ENCODE peak calls at places on chromosomes 4 and X, in ten cellular contexts. F is tibial nerve, H is stomach, E is fibroblast of lung, P is A549, I is right lobe of liver, B is PC-3, D is suprapubic skin, O is MM.1S, C is psoas muscle. L is an unnamed sample.
A peak's percentile ranks its signal among the peaks of the same experiment; 100 is the strongest.

GRCh38 chrX:115531818-115532403 is 29.1 kb upstream of the PLS3 start:
- DNase-seq in F (no peak), D (no peak), P (peak; percentile 15), H (no peak), E (peak; percentile 58), O (no peak), I (no peak), C (no peak), B (peak; percentile 80), L (no peak)

GRCh38 chr4:166277406-166277805 is 404.4 kb downstream of the TLL1 start:
- DNase-seq in O (no peak), F (no peak), I (no peak), D (no peak), C (no peak), B (peak; percentile 61), E (no peak), P (no peak), H (no peak), L (no peak)

GRCh38 chr4:128221556-128221955 is 66.1 kb downstream of the PGRMC2 start:
- DNase-seq in H (no peak), D (no peak), P (no peak), I (no peak), F (no peak), E (no peak), B (no peak), O (no peak), C (no peak), L (no peak)

GRCh38 chr4:168720396-168720795 is 223.5 kb downstream of the PALLD start:
- DNase-seq in C (no peak), D (no peak), P (no peak), H (no peak), O (no peak), E (no peak), F (no peak), I (no peak), B (no peak), L (no peak)

GRCh38 chr4:108779958-108780357 is 17.1 kb upstream of the ETNPPL start:
- DNase-seq in D (no peak), E (no peak), F (no peak), B (no peak), C (no peak), H (no peak), I (no peak), O (no peak), P (no peak), L (no peak)

GRCh38 chr4:129342820-129343219 is 246.9 kb downstream of the C4orf33 start:
- DNase-seq in E (peak; percentile 90), O (no peak), P (peak; percentile 23), B (peak; percentile 61), F (no peak), C (no peak), I (no peak), H (no peak), D (no peak), L (no peak)

GRCh38 chr4:150583287-150584197 is 1.6 kb downstream of the MAB21L2 start:
- DNase-seq in D (no peak), E (peak; percentile 61), P (no peak), C (peak; percentile 13), O (no peak), I (peak; percentile 83), F (no peak), B (no peak), H (no peak), L (peak; percentile 88)

GRCh38 chr4:39054497-39054896 is 7.5 kb upstream of the KLHL5 start:
- DNase-seq in O (no peak), C (no peak), P (no peak), B (no peak), D (no peak), E (no peak), I (no peak), F (no peak), H (no peak), L (no peak)

GRCh38 chrX:40380649-40381488 is 199.9 kb upstream of the ATP6AP2 start:
- DNase-seq in D (no peak), I (no peak), P (no peak), F (no peak), O (no peak), C (no peak), E (no peak), B (no peak), H (no peak), L (peak; percentile 31)

GRCh38 chr4:71941001-71941400 is 90.8 kb upstream of the NPFFR2 start:
- DNase-seq in I (no peak), E (no peak), H (peak; percentile 32), D (no peak), B (peak; percentile 64), O (peak; percentile 37), P (peak; percentile 33), F (no peak), C (no peak), L (peak; percentile 65)

GRCh38 chr4:13329340-13329850 is 154.7 kb downstream of the RAB28 start:
- DNase-seq in B (no peak), O (no peak), F (no peak), C (no peak), I (no peak), H (no peak), P (no peak), E (no peak), D (no peak), L (no peak)

GRCh38 chr4:157389751-157390150 is 169.2 kb downstream of the GRIA2 start:
- DNase-seq in P (no peak), O (no peak), B (no peak), F (no peak), D (no peak), C (no peak), H (no peak), E (no peak), I (no peak), L (no peak)

GRCh38 chr4:6360385-6360784 is 90.7 kb downstream of the WFS1 start:
- DNase-seq in D (no peak), B (no peak), E (no peak), I (peak; percentile 38), P (no peak), O (no peak), H (no peak), F (no peak), C (no peak), L (peak; percentile 72)

GRCh38 chrX:109782994-109783711 is 50.1 kb upstream of the ACSL4 start:
- DNase-seq in I (no peak), P (no peak), C (no peak), O (peak; percentile 80), D (no peak), F (no peak), B (no peak), E (no peak), H (no peak), L (no peak)

GRCh38 chrX:6968231-6968630 is 179.3 kb upstream of the STS start:
- DNase-seq in O (no peak), P (no peak), D (no peak), B (no peak), E (no peak), C (no peak), I (no peak), H (no peak), F (no peak), L (no peak)

GRCh38 chr4:153809307-153809706 is 20.4 kb upstream of the SFRP2 start:
- DNase-seq in D (no peak), B (no peak), I (no peak), P (no peak), E (no peak), C (no peak), O (peak; percentile 18), H (no peak), F (no peak), L (no peak)

GRCh38 chr4:147340111-147340510 is 140.8 kb upstream of the EDNRA start:
- DNase-seq in F (no peak), C (no peak), D (no peak), I (no peak), H (no peak), B (peak; percentile 62), E (peak; percentile 81), P (no peak), O (no peak), L (no peak)

GRCh38 chr4:123659759-123660158 is 263.2 kb downstream of the SPRY1 start:
- DNase-seq in D (no peak), I (no peak), O (peak; percentile 41), C (no peak), B (peak; percentile 54), E (peak; percentile 42), H (no peak), F (no peak), P (peak; percentile 12), L (no peak)

GRCh38 chrX:131821945-131822622 is 201.0 kb upstream of the STK26 start:
- DNase-seq in I (peak; percentile 65), D (no peak), C (peak; percentile 59), P (peak; percentile 18), E (no peak), O (peak; percentile 87), H (peak; percentile 78), F (no peak), B (no peak), L (no peak)
- H3K4me3 ChIP-seq in I (peak overlapping the region; percentile 50), D (no peak overlapping the region), C (peak overlapping the region; percentile 69), P (no peak overlapping the region), E (no peak overlapping the region), O (peak overlapping the region; percentile 51), H (no peak overlapping the region), F (no peak overlapping the region), B (no peak overlapping the region), L (no peak overlapping the region)

GRCh38 chrX:96693407-96693806 is 8.8 kb downstream of the DIAPH2 start:
- DNase-seq in D (no peak), F (no peak), B (no peak), I (no peak), C (no peak), P (no peak), E (no peak), H (no peak), O (no peak), L (no peak)
- H3K27ac ChIP-seq in D (no peak overlapping the region), F (no peak overlapping the region), B (no peak overlapping the region), I (no peak overlapping the region), C (peak overlapping the region; percentile 17), P (no peak overlapping the region), E (no peak overlapping the region), H (no peak overlapping the region), O (no peak overlapping the region), L (no peak overlapping the region)

DNA sequence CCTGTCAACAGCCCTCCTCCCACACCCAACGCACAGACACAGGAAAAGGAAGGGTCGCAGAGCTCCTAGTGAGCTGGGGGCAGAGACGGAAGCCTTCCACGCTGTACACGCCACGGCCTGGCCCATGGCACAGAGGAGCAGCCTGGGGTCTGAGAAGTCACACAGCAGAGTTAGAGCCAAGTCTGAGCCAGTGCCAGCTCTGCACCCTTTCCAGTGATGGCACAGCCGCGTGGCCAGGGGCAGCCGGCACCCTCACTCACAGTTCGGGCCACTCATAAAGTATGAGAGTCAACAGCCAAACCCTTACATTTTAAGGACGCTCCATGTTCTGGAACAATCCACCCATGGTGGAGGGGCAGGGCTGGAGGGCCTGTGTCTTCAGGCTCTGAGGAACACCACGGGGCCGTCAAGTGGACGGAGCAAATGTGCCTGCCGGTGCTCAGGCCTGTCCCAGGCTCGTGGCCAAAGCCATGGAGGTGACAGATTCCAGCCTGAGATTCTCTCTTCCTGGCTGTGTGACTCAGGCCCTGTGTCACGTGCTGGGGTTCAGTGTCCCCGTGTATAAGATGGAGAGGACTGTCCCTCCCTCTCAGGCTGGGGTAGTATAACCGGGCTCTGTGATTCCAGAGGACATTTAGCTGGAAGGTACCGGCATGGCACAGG is 91.2 kb downstream of the ABLIM2 start:
- DNase-seq in E (no peak), P (no peak), D (no peak), I (no peak), O (no peak), C (peak; percentile 83), H (no peak), B (no peak), F (no peak), L (no peak)
- H3K4me3 ChIP-seq in E (no peak overlapping the region), P (no peak overlapping the region), D (no peak overlapping the region), I (no peak overlapping the region), O (no peak overlapping the region), C (no peak overlapping the region), H (no peak overlapping the region), B (no peak overlapping the region), F (no peak overlapping the region), L (no peak overlapping the region)

GRCh38 chr4:2265113-2266110 is 3.5 kb upstream of the MXD4 start:
- DNase-seq in D (no peak), I (peak; percentile 47), C (peak; percentile 19), P (no peak), H (no peak), F (no peak), O (no peak), E (no peak), B (no peak), L (no peak)
- H3K27ac ChIP-seq in D (no peak overlapping the region), I (no peak overlapping the region), C (peak overlapping the region; percentile 67), P (no peak overlapping the region), H (no peak overlapping the region), F (peak overlapping the region; percentile 61), O (no peak overlapping the region), E (peak overlapping the region; percentile 16), B (no peak overlapping the region), L (no peak overlapping the region)